ENCODE peak calls at places on chromosome 16, in eight cellular contexts. O, C, D, Z, S, R, V and W are unnamed samples.

GRCh38 chr16:88471575-88471974 is 18.5 kb downstream of the ZFPM1 start:
- DNase-seq in O (no peak), C (no peak), D (no peak), Z (no peak), S (no peak), R (no peak), V (no peak), W (no peak)

GRCh38 chr16:53991181-53992056 is 287.5 kb downstream of the FTO start:
- DNase-seq in O (no peak), C (no peak), D (peak), Z (no peak), S (no peak), R (no peak), V (no peak), W (peak)

GRCh38 chr16:88651276-88651988 is 579 bp upstream of the CYBA start:
- DNase-seq in O (no peak), C (peak), D (peak), Z (peak), S (peak), R (peak), V (peak), W (no peak)

GRCh38 chr16:87032554-87032953 is 284.6 kb downstream of the C16orf95 start:
- DNase-seq in O (no peak), C (no peak), D (no peak), Z (no peak), S (no peak), R (no peak), V (no peak), W (no peak)

GRCh38 chr16:77551352-77551751 is 116.5 kb upstream of the ADAMTS18 start:
- DNase-seq in O (no peak), C (no peak), D (no peak), Z (no peak), S (no peak), R (no peak), V (no peak), W (no peak)

GRCh38 chr16:13194766-13195165 is 293.4 kb downstream of the SHISA9 start:
- DNase-seq in O (no peak), C (no peak), D (no peak), Z (no peak), S (no peak), R (no peak), V (no peak), W (no peak)

GRCh38 chr16:49540836-49541235 is 167.2 kb downstream of the C16orf78 start:
- DNase-seq in O (no peak), C (no peak), D (no peak), Z (no peak), S (no peak), R (no peak), V (no peak), W (no peak)

GRCh38 chr16:50282010-50282538 is 15.7 kb downstream of the ADCY7 start:
- DNase-seq in O (no peak), C (no peak), D (no peak), Z (no peak), S (peak), R (no peak), V (no peak), W (peak)

GRCh38 chr16:49346459-49346858 is 27.1 kb upstream of the C16orf78 start:
- DNase-seq in O (no peak), C (no peak), D (no peak), Z (no peak), S (no peak), R (no peak), V (no peak), W (no peak)

GRCh38 chr16:86772231-86772510 is 193.8 kb downstream of the FOXL1 start:
- DNase-seq in O (no peak), C (no peak), D (no peak), Z (no peak), S (no peak), R (no peak), V (no peak), W (no peak)

GRCh38 chr16:21563676-21564075 is 35.7 kb upstream of the METTL9 start:
- DNase-seq in O (no peak), C (no peak), D (no peak), Z (no peak), S (no peak), R (no peak), V (no peak), W (no peak)
- TF ChIP-seq REST in O (no peak), C (no peak), D (no peak), Z (no peak), S (no peak), R (no peak), V (no peak), W (no peak)

GRCh38 chr16:67184453-67185002 is 765 bp upstream of the MATCAP1 start:
- DNase-seq in O (no peak), C (no peak), D (no peak), Z (peak), S (no peak), R (no peak), V (no peak), W (no peak)
- H3K27ac ChIP-seq in O (peak), C (peak), D (no peak), Z (peak), S (no peak), R (no peak), V (no peak), W (no peak)

DNA sequence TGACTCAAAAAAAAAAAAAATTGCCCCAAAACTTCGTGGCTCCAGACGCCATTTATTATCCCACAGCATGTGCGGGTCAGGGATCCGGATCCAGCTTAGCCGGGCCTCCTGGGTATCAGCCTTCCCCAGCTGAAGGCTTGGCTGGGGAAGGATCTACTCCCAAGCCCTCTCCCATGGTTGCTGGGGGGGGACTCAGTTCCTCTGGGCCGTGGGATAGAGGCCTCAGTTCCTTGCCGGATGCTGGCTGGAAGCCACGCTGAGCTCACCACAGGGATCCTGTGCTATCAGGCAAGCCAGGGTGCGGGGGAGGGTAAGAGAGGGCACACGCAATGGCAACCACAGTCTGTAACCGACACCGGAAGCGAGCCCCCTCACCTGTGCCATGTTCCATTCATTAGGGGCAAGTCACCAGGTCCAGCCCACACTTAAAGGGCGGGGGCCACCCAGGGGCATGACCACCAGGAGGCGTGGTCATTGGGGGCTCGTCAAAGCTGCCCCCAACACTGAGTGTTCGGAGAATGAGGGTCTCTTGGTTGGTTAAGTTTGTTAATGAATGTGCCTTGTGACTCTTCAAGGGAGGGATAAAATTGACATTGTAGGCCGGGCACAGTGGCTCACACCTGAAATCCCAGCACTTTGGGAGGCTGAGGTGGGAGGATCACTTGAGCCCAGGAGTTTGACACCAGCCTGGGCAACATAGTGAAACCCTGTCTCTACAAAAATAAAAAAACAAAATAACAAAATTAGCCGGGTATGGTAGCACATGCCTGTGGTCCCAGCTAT is 210.0 kb upstream of the GSE1 start:
- DNase-seq in O (no peak), C (no peak), D (peak), Z (no peak), S (no peak), R (no peak), V (peak), W (no peak)
- TF ChIP-seq REST in O (no peak), C (no peak), D (no peak), Z (no peak), S (no peak), R (no peak), V (peak), W (no peak)

GRCh38 chr16:10938321-10938720 is 3.9 kb downstream of the DEXI start:
- DNase-seq in O (no peak), C (no peak), D (no peak), Z (no peak), S (no peak), R (no peak), V (no peak), W (no peak)
- H3K27ac ChIP-seq in O (no peak), C (no peak), D (no peak), Z (no peak), S (peak), R (no peak), V (no peak), W (no peak)

GRCh38 chr16:20344630-20345029 is 7.9 kb downstream of the UMOD start:
- DNase-seq in O (no peak), C (no peak), D (no peak), Z (no peak), S (no peak), R (no peak), V (no peak), W (no peak)

GRCh38 chr16:20347666-20348364 is 4.7 kb downstream of the UMOD start:
- DNase-seq in O (no peak), C (no peak), D (no peak), Z (no peak), S (no peak), R (no peak), V (peak), W (no peak)

GRCh38 chr16:20349615-20350014 is 2.9 kb downstream of the UMOD start:
- DNase-seq in O (no peak), C (no peak), D (peak), Z (no peak), S (no peak), R (no peak), V (peak), W (no peak)

GRCh38 chr16:20352615-20353014 is at the start of gene UMOD:
- DNase-seq in O (no peak), C (no peak), D (no peak), Z (no peak), S (no peak), R (no peak), V (no peak), W (no peak)

GRCh38 chr16:20348365-20349185 is 3.9 kb downstream of the UMOD start:
- DNase-seq in O (no peak), C (no peak), D (peak), Z (peak), S (no peak), R (no peak), V (no peak), W (no peak)
- TF ChIP-seq REST in O (no peak), C (no peak), D (no peak), Z (no peak), S (no peak), R (no peak), V (no peak), W (no peak)

DNA sequence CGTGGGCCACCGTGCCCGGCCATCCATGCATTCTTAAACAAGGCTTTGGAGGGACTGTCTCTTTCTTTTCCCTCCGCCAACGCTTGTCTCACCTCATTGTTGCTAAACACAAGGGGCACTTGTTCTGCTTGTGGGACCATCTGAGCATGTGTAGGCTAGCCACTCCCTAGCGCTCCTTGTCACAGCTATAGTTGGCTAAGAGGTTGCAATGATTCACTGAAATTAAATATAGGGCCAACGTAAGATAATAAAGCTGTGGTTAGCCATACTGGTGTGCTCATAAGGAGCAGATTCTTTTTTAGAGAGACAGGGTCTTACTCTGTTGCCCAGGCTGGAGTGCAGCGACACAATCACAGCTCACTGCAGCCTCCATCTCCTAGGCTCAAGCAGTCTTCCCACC is 41.2 kb downstream of the KIAA0513 start:
- DNase-seq in O (no peak), C (no peak), D (no peak), Z (no peak), S (no peak), R (no peak), V (no peak), W (no peak)
- H3K27ac ChIP-seq in O (no peak), C (no peak), D (no peak), Z (no peak), S (no peak), R (no peak), V (no peak), W (no peak)